ENCODE peak calls at places on chromosomes 11 and 22, in five cellular contexts. J, S, H, U and T are unnamed samples.

GRCh38 chr11:126328444-126328843 is 24.6 kb downstream of the DCPS start:
- DNase-seq in J (no peak), H (no peak), S (no peak), U (peak; percentile 58), T (no peak)

GRCh38 chr11:119202554-119202953 is 3.6 kb upstream of the CBL start:
- DNase-seq in S (no peak), J (no peak), U (no peak), H (no peak), T (no peak)

GRCh38 chr22:38218661-38219331 is 17.0 kb downstream of the MAFF start:
- DNase-seq in J (no peak), H (peak; percentile 85), S (peak; percentile 80), U (peak; percentile 91), T (peak; percentile 86)

GRCh38 chr11:113730887-113731726 is 25.0 kb upstream of the TMPRSS5 start:
- DNase-seq in H (peak; percentile 24), J (peak; percentile 43), S (peak; percentile 33), U (no peak), T (peak; percentile 24)

GRCh38 chr11:36890280-36890679 is 292.2 kb upstream of the RAG2 start:
- DNase-seq in J (no peak), S (no peak), H (no peak), U (no peak), T (no peak)

GRCh38 chr22:37749223-37749622 is 52.4 kb downstream of the TRIOBP start:
- DNase-seq in J (no peak), U (peak; percentile 84), H (no peak), S (no peak), T (no peak)

GRCh38 chr11:62556872-62557631 is 10.4 kb upstream of the AHNAK start:
- DNase-seq in H (no peak), S (no peak), U (no peak), J (no peak), T (no peak)

GRCh38 chr22:35230839-35231584 is 26.3 kb upstream of the HMGXB4 start:
- DNase-seq in H (no peak), U (no peak), S (no peak), J (no peak), T (no peak)

GRCh38 chr22:46126853-46127385 is 23.4 kb upstream of the PPARA start:
- DNase-seq in J (no peak), H (no peak), U (no peak), S (no peak), T (no peak)

GRCh38 chr11:131537196-131537595 is 166.8 kb downstream of the NTM start:
- DNase-seq in U (no peak), S (no peak), H (no peak), J (no peak), T (no peak)

GRCh38 chr11:8834379-8834778 is 76.6 kb upstream of the AKIP1 start:
- DNase-seq in J (no peak), S (no peak), H (no peak), U (no peak), T (no peak)

GRCh38 chr11:61369372-61370348 is 7.5 kb downstream of the TMEM138 start:
- DNase-seq in U (no peak), J (no peak), H (peak; percentile 80), S (peak; percentile 99), T (no peak)

GRCh38 chr11:118522571-118523072 is 4.7 kb upstream of the TTC36 start:
- DNase-seq in S (no peak), U (no peak), H (no peak), J (no peak), T (no peak)

GRCh38 chr11:95832763-95833162 is 42.5 kb downstream of the CEP57 start:
- DNase-seq in S (no peak), J (no peak), H (no peak), U (no peak), T (no peak)

GRCh38 chr11:133808393-133809140 is 36.7 kb downstream of the SPATA19 start:
- DNase-seq in J (no peak), U (no peak), S (no peak), H (no peak), T (no peak)

GRCh38 chr22:22941831-22942510 is 54.4 kb downstream of the IGLL5 start:
- DNase-seq in H (no peak), S (no peak), U (peak; percentile 46), J (no peak), T (no peak)

GRCh38 chr22:22945195-22945594 is 57.6 kb downstream of the IGLL5 start:
- DNase-seq in H (no peak), U (peak; percentile 35), J (no peak), S (no peak), T (no peak)

GRCh38 chr22:22942511-22943329 is 55.1 kb downstream of the IGLL5 start:
- DNase-seq in U (peak; percentile 67), S (no peak), H (no peak), J (peak; percentile 26), T (no peak)

GRCh38 chr22:22943521-22944267 is 56.1 kb downstream of the IGLL5 start:
- DNase-seq in J (no peak), U (peak; percentile 40), S (no peak), H (no peak), T (no peak)

GRCh38 chr22:22944268-22944985 is 56.8 kb downstream of the IGLL5 start:
- DNase-seq in J (no peak), S (no peak), U (peak; percentile 42), H (no peak), T (no peak)
- H3K4me3 ChIP-seq in J (no peak overlapping the region), S (no peak overlapping the region), U (no peak overlapping the region), H (no peak overlapping the region), T (no peak overlapping the region)

GRCh38 chr11:7516488-7516887 is 2.7 kb downstream of the PPFIBP2 start:
- DNase-seq in J (no peak), S (no peak), H (no peak), U (no peak), T (no peak)

GRCh38 chr11:7515544-7515943 is 1.7 kb downstream of the PPFIBP2 start:
- DNase-seq in J (no peak), H (no peak), S (no peak), U (no peak), T (no peak)

GRCh38 chr11:7512525-7513209 is 1.1 kb upstream of the PPFIBP2 start:
- DNase-seq in J (no peak), H (peak; percentile 58), S (peak; percentile 33), U (peak; percentile 85), T (no peak)

GRCh38 chr11:7513210-7514098 is at the start of gene PPFIBP2:
- DNase-seq in J (peak; percentile 77), U (peak; percentile 92), S (no peak), H (peak; percentile 74), T (no peak)

GRCh38 chr11:7514099-7514725 is 413 bp downstream of the PPFIBP2 start:
- DNase-seq in S (no peak), H (no peak), J (peak; percentile 41), U (no peak), T (no peak)
- TF ChIP-seq CTCF in S (peak; percentile 7), H (no peak), J (no peak), U (no peak), T (no peak)

GRCh38 chr22:49880281-49880680 is 26.6 kb downstream of the ZBED4 start:
- DNase-seq in H (no peak), J (no peak), U (peak; percentile 41), S (no peak), T (no peak)
- H3K4me3 ChIP-seq in H (no peak overlapping the region), J (no peak overlapping the region), U (no peak overlapping the region), S (no peak overlapping the region), T (no peak overlapping the region)

DNA sequence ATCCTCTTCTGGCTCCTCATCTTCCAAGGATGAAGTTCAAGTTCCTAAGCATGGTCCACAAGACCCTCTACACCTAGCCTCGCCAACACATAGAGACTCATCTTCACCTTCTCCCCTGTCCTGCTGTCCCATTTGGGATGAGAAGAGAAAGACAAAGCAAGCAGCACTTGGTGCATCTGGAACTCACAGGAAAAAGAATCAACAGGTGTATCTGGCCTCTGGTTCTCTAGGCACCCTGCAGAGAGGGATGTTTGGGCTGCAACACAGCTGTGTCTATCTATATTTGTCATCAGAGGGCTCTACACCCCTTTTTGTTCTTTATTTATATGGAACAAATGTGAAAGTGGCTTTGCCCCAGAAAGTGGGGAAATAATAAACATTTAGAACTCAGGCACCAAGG is 82.1 kb upstream of the GALNT18 start:
- DNase-seq in H (no peak), J (no peak), U (no peak), S (no peak), T (no peak)
- TF ChIP-seq CTCF in H (no peak), J (no peak), U (no peak), S (no peak), T (no peak)

GRCh38 chr22:47148510-47148909 is 386.1 kb downstream of the TBC1D22A start:
- DNase-seq in H (no peak), J (no peak), U (no peak), S (no peak), T (no peak)
- H3K4me3 ChIP-seq in H (no peak overlapping the region), J (no peak overlapping the region), U (no peak overlapping the region), S (no peak overlapping the region), T (no peak overlapping the region)

GRCh38 chr22:19146215-19146968 is 1.9 kb upstream of the ESS2 start:
- DNase-seq in J (no peak), U (peak; percentile 44), S (no peak), H (no peak), T (no peak)
- TF ChIP-seq CTCF in J (no peak), U (no peak), S (no peak), H (no peak), T (no peak)

GRCh38 chr11:64926689-64927088 is 2.2 kb downstream of the PPP2R5B start:
- DNase-seq in S (no peak), H (peak; percentile 20), J (no peak), U (peak; percentile 60), T (no peak)
- H3K4me3 ChIP-seq in S (no peak overlapping the region), H (no peak overlapping the region), J (no peak overlapping the region), U (no peak overlapping the region), T (no peak overlapping the region)